ENCODE peak calls at places on chromosomes 7 and 10, in six cellular contexts. K, Q, D, B, R and N are unnamed samples. For H3K27me3, the result is how much of the 10 kb centered on the place peaks cover.

GRCh38 chr7:5500056-5500776 is 76.6 kb upstream of the TNRC18 start:
- DNase-seq in D (no peak), K (peak), Q (no peak), R (no peak), B (no peak), N (no peak)

GRCh38 chr7:876972-877311 is 588 bp downstream of the GET4 start:
- DNase-seq in K (no peak), B (no peak), Q (no peak), D (no peak), R (no peak), N (peak)

GRCh38 chr10:67780759-67781538 is 57.0 kb downstream of the DNAJC12 start:
- DNase-seq in R (no peak), B (no peak), Q (no peak), K (no peak), D (no peak), N (no peak)

GRCh38 chr7:14793151-14793550 is 109.4 kb downstream of the DGKB start:
- DNase-seq in B (no peak), K (no peak), R (no peak), D (no peak), Q (no peak), N (no peak)

GRCh38 chr7:31873816-31874597 is 187.0 kb downstream of the PPP1R17 start:
- DNase-seq in R (no peak), B (no peak), Q (peak), K (no peak), D (no peak), N (no peak)

GRCh38 chr10:123301077-123301875 is 147.1 kb downstream of the BUB3 start:
- DNase-seq in B (no peak), K (peak), Q (no peak), R (peak), D (no peak), N (no peak)

GRCh38 chr10:110609592-110609991 is 34.5 kb upstream of the RBM20 start:
- DNase-seq in K (peak), D (no peak), B (no peak), R (no peak), Q (no peak), N (no peak)

GRCh38 chr10:43350686-43351085 is 20.8 kb upstream of the FXYD4 start:
- DNase-seq in R (no peak), K (peak), B (no peak), Q (no peak), D (no peak), N (no peak)

GRCh38 chr7:51611937-51612336 is 295.3 kb upstream of the COBL start:
- DNase-seq in D (no peak), K (no peak), R (no peak), B (no peak), Q (no peak), N (no peak)

GRCh38 chr7:32275216-32275979 is 205.2 kb upstream of the PDE1C start:
- DNase-seq in R (no peak), Q (peak), K (no peak), B (no peak), D (no peak), N (peak)

GRCh38 chr10:114839901-114840300 is 18.3 kb downstream of the FHIP2A start:
- DNase-seq in K (no peak), Q (no peak), B (no peak), R (no peak), D (no peak), N (no peak)

GRCh38 chr7:36742911-36743775 is 18.8 kb upstream of the AOAH start:
- DNase-seq in R (no peak), D (no peak), B (no peak), K (no peak), Q (peak), N (peak)

GRCh38 chr7:108598858-108599257 is 29.2 kb downstream of the DNAJB9 start:
- DNase-seq in K (no peak), D (no peak), Q (no peak), R (no peak), B (no peak), N (no peak)

GRCh38 chr10:101233863-101234262 is 4.6 kb upstream of the LBX1 start:
- DNase-seq in R (no peak), B (no peak), Q (no peak), D (no peak), K (no peak), N (no peak)

GRCh38 chr7:45543470-45543869 is 30.7 kb upstream of the ADCY1 start:
- DNase-seq in B (no peak), R (no peak), Q (no peak), D (no peak), K (no peak), N (no peak)

GRCh38 chr7:1611708-1612241 is 41.9 kb upstream of the PSMG3 start:
- DNase-seq in K (peak), D (no peak), R (no peak), B (no peak), Q (no peak), N (no peak)

GRCh38 chr10:119246862-119247549 is 39.6 kb downstream of the GRK5 start:
- DNase-seq in D (no peak), R (no peak), Q (no peak), B (no peak), K (no peak), N (no peak)

GRCh38 chr10:93337309-93337721 is 144.8 kb downstream of the MYOF start:
- DNase-seq in B (no peak), R (no peak), D (no peak), K (no peak), Q (peak), N (no peak)

GRCh38 chr10:103197177-103197576 is 4.1 kb upstream of the NT5C2 start:
- DNase-seq in B (no peak), K (peak), Q (no peak), R (peak), D (peak), N (peak)

GRCh38 chr7:86733783-86734182 is 90.1 kb downstream of the GRM3 start:
- DNase-seq in D (no peak), B (no peak), R (peak), Q (no peak), K (no peak), N (peak)

GRCh38 chr10:122656741-122657140 is 42.9 kb downstream of the C10orf120 start:
- DNase-seq in R (no peak), B (no peak), D (no peak), K (no peak), Q (no peak), N (no peak)

GRCh38 chr10:27225011-27225590 is 15.5 kb downstream of the ACBD5 start:
- DNase-seq in K (no peak), B (no peak), R (no peak), D (no peak), Q (no peak), N (no peak)

GRCh38 chr10:103759100-103759781 is 96.1 kb downstream of the SH3PXD2A start:
- DNase-seq in R (no peak), K (peak), D (peak), B (no peak), Q (no peak), N (peak)

GRCh38 chr10:34489973-34490372 is 325.1 kb downstream of the PARD3 start:
- DNase-seq in Q (no peak), K (no peak), B (no peak), R (no peak), D (no peak), N (no peak)

GRCh38 chr7:54769203-54769602 is 10.2 kb upstream of the SEC61G start:
- DNase-seq in D (no peak), K (no peak), B (no peak), Q (no peak), R (no peak), N (no peak)

GRCh38 chr7:98821348-98821747 is 48.5 kb downstream of the TMEM130 start:
- DNase-seq in B (no peak), D (no peak), Q (no peak), R (no peak), K (no peak), N (no peak)

GRCh38 chr10:110629680-110630191 is 14.4 kb upstream of the RBM20 start:
- DNase-seq in K (no peak), Q (no peak), R (no peak), B (no peak), D (peak), N (no peak)

GRCh38 chr10:101080933-101081546 is 19.3 kb downstream of the KAZALD1 start:
- DNase-seq in R (peak), D (no peak), B (no peak), K (no peak), Q (no peak), N (no peak)

GRCh38 chr7:44059219-44060090 is 5.9 kb downstream of the PGAM2 start:
- DNase-seq in K (no peak), Q (no peak), R (no peak), D (no peak), B (no peak), N (no peak)
- TF ChIP-seq GABPA in K (no peak), Q (no peak), R (no peak), D (no peak), B (no peak), N (no peak)

DNA sequence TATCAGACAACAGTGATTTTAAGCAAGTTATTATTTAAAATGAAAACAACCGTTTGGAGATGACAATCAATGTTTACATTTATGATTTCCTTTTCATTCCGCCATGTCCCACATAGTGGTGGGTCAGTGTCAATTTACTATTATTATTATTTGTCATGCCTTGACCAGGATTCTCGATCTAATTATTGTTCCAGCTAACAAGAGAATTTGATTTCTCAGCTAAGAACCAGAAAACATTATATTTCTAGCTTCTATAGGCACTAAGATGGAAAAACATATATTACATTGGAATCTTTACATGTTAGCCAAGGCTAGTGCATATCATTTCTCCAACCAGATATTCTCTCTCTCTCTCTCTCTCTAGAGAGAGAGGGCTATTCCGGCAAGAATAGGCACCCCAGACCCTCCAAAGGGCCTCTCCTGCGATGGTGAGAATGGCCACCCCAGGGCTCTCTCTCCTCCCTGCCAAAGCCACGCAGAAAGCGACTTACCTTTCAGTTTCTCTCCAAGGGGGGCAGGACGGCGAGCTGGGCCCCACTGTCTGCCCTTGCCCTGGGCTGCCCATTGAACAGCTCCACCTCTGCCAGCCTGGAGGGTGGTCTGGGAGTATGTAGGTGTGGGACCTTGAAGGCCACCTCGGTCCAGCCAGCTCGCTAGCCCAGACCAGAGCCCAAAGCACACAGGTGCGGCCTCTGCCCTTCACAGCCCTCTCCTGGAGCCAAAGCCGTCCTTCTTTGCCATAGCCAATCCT is 2.4 kb downstream of the HOXA3 start:
- DNase-seq in Q (no peak), B (no peak), R (no peak), K (no peak), D (no peak), N (no peak)
- H3K27me3 ChIP-seq in Q (half or more), B (half or more), R (half or more), K (half or more), D (under half), N (half or more)

GRCh38 chr10:63759335-63759734 is 238.1 kb downstream of the REEP3 start:
- DNase-seq in R (no peak), D (no peak), K (no peak), Q (no peak), B (no peak), N (no peak)

GRCh38 chr10:63758080-63758479 is 236.9 kb downstream of the REEP3 start:
- DNase-seq in R (no peak), K (no peak), Q (no peak), D (no peak), B (no peak), N (no peak)

GRCh38 chr10:63753807-63754206 is 232.6 kb downstream of the REEP3 start:
- DNase-seq in R (no peak), D (no peak), Q (no peak), K (no peak), B (no peak), N (no peak)

GRCh38 chr10:63760034-63760707 is 239.0 kb downstream of the REEP3 start:
- DNase-seq in B (no peak), R (no peak), Q (no peak), K (no peak), D (no peak), N (no peak)

GRCh38 chr10:63757067-63757466 is 235.9 kb downstream of the REEP3 start:
- DNase-seq in K (no peak), R (no peak), D (no peak), B (no peak), Q (no peak), N (no peak)
- TF ChIP-seq GABPA in K (no peak), R (no peak), D (no peak), B (no peak), Q (no peak), N (no peak)

GRCh38 chr10:510415-510881 is 179.0 kb downstream of the DIP2C start:
- DNase-seq in D (no peak), K (no peak), Q (no peak), R (no peak), B (no peak), N (no peak)
- H3K27me3 ChIP-seq in D (under half), K (under half), Q (under half), R (half or more), B (under half), N (under half)

DNA sequence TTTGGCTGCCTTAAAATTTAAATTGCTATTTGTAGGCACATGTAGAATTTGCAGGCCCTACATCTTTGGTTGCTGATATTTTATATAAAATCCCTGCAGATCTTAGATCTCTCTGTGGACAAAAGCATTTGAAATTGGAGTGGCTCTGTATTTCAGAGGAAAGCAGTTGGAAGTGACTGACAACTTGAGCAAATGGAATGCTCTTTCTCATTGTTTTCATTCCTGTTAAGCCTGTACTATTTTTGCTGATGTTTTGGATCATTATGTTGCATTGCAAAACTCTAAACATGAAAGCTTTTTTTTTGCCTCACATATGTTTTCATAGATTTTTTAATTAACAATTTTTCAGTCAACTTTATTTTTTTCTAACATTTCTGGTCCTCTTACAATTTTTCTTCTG is 251.2 kb upstream of the MDFIC start:
- DNase-seq in B (no peak), R (no peak), D (no peak), K (no peak), Q (no peak), N (no peak)
- TF ChIP-seq GABPA in B (no peak), R (no peak), D (no peak), K (no peak), Q (no peak), N (no peak)

DNA sequence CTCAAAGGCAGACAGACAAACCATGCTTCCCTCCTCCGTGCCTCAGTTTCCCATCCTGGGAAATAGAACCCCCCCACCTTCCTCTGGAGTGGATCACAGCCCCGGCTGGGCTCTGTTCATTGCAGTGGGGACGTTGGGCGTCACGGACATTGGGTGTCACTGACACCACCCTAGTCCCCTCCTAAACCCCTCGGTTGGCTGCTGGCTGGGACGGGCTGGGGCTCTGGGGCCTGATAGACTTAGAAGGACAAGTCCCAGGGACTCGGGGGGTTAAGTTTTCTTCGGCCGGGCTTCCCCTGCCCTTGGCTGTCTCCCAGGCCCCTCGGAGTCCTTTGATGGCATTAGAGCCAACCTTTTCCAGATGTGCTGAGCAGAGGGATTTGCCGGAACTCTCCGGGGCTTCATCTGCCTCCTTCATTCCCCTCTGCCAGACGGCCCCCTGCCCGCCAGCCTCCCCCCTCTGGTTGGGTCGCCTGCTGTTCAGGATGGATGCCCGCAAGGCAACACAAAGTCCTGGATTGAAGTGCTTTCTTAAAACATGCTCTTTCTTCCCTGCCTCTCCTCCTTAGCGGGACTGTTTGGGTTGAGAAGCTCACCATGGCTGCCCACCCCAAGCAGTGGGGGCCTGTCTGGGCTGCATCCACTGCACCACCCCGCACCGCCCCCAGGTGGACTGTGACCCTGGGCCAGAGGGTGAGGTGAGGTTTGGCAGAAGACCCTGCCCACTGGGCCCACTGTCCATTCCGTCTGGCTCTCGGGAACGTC is 73.0 kb downstream of the COL26A1 start:
- DNase-seq in K (peak), D (no peak), R (no peak), B (no peak), Q (no peak), N (no peak)
- H3K27me3 ChIP-seq in K (half or more), D (under half), R (half or more), B (under half), Q (under half), N (under half)